ENCODE peak calls at places on chromosome 3, in nine cellular contexts. F, M, E, Z, U, T, B, H and K are unnamed samples.

GRCh38 chr3:69370156-69370944 is 15.5 kb downstream of the FRMD4B start:
- DNase-seq in F (peak), M (peak), E (peak), Z (peak), U (no peak), T (peak), B (no peak), H (peak), K (peak)

GRCh38 chr3:45110185-45110833 is 35.9 kb downstream of the CDCP1 start:
- DNase-seq in F (no peak), M (peak), E (no peak), Z (no peak), U (no peak), T (no peak), B (no peak), H (no peak), K (no peak)

GRCh38 chr3:99686955-99687612 is 48.7 kb downstream of the COL8A1 start:
- DNase-seq in F (peak), M (peak), E (peak), Z (peak), U (peak), T (peak), B (peak), H (peak), K (peak)

GRCh38 chr3:171427771-171428320 is 32.4 kb downstream of the TNIK start:
- DNase-seq in F (no peak), M (no peak), E (no peak), Z (no peak), U (no peak), T (no peak), B (no peak), H (no peak), K (no peak)

GRCh38 chr3:112653881-112654300 is 12.9 kb upstream of the CCDC80 start:
- DNase-seq in F (peak), M (no peak), E (peak), Z (no peak), U (no peak), T (peak), B (peak), H (no peak), K (peak)

GRCh38 chr3:132135628-132136333 is 101.0 kb upstream of the CPNE4 start:
- DNase-seq in F (no peak), M (no peak), E (peak), Z (no peak), U (peak), T (no peak), B (peak), H (no peak), K (peak)

GRCh38 chr3:194250104-194251002 is 100.8 kb downstream of the CPN2 start:
- DNase-seq in F (peak), M (no peak), E (no peak), Z (no peak), U (no peak), T (peak), B (peak), H (no peak), K (no peak)

GRCh38 chr3:192566706-192567290 is 160.5 kb downstream of the FGF12 start:
- DNase-seq in F (peak), M (peak), E (peak), Z (peak), U (peak), T (peak), B (peak), H (peak), K (no peak)

GRCh38 chr3:197125601-197126000 is 96.0 kb upstream of the MELTF start:
- DNase-seq in F (no peak), M (no peak), E (no peak), Z (no peak), U (no peak), T (no peak), B (peak), H (no peak), K (peak)

GRCh38 chr3:52317601-52318000 is 1.5 kb downstream of the DNAH1 start:
- DNase-seq in F (peak), M (peak), E (peak), Z (no peak), U (no peak), T (peak), B (peak), H (peak), K (no peak)

GRCh38 chr3:114892117-114892870 is 254.8 kb downstream of the ZBTB20 start:
- DNase-seq in F (no peak), M (no peak), E (no peak), Z (no peak), U (no peak), T (no peak), B (no peak), H (peak), K (no peak)

GRCh38 chr3:105878061-105878460 is 9.2 kb upstream of the CBLB start:
- DNase-seq in F (no peak), M (no peak), E (no peak), Z (no peak), U (no peak), T (no peak), B (peak), H (no peak), K (no peak)

GRCh38 chr3:10459954-10460754 is 45.2 kb downstream of the ATP2B2 start:
- DNase-seq in F (peak), M (peak), E (peak), Z (no peak), U (peak), T (peak), B (peak), H (no peak), K (peak)

GRCh38 chr3:169453256-169454059 is 210.1 kb downstream of the MECOM start:
- DNase-seq in F (no peak), M (no peak), E (no peak), Z (no peak), U (no peak), T (no peak), B (no peak), H (no peak), K (no peak)

GRCh38 chr3:169454060-169454317 is 209.5 kb downstream of the MECOM start:
- DNase-seq in F (no peak), M (no peak), E (no peak), Z (no peak), U (no peak), T (no peak), B (no peak), H (no peak), K (no peak)

GRCh38 chr3:169456900-169457299 is 206.6 kb downstream of the MECOM start:
- DNase-seq in F (no peak), M (no peak), E (no peak), Z (no peak), U (no peak), T (no peak), B (no peak), H (no peak), K (no peak)

GRCh38 chr3:169455472-169455871 is 208.0 kb downstream of the MECOM start:
- DNase-seq in F (no peak), M (no peak), E (no peak), Z (no peak), U (no peak), T (no peak), B (no peak), H (no peak), K (peak)

GRCh38 chr3:169454823-169455222 is 208.7 kb downstream of the MECOM start:
- DNase-seq in F (no peak), M (no peak), E (peak), Z (no peak), U (no peak), T (no peak), B (peak), H (no peak), K (peak)
- H3K27ac ChIP-seq in F (no peak), M (no peak), E (no peak), Z (no peak), U (no peak), T (no peak), B (no peak), H (no peak), K (peak)

GRCh38 chr3:62873672-62874397 is 1.4 kb downstream of the CADPS start:
- DNase-seq in F (no peak), M (peak), E (no peak), Z (peak), U (no peak), T (peak), B (peak), H (peak), K (no peak)
- TF ChIP-seq CTCF in F (no peak), M (peak), E (peak), Z (no peak), U (peak), T (no peak), B (no peak), H (peak), K (no peak)

DNA sequence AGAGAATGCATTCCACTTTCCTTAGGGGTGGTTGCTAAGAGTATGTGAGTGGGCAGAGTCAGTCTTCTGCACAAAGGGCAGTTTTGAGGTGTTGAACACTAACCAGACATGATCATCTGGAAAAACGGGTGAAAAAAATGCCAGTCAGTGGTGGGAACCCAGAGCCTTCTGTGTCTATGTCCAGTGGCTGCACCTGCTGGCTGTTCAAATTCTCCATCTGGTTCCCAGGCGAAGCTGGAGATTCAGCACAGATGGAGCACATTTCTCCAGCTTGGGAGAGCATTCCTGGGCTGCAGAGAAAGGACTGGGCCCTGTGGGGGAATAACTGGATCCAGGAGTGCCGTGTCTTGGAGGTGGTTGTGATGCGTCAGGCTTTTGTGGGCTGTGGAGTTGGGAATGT is 74.1 kb downstream of the TRAK1 start:
- DNase-seq in F (no peak), M (no peak), E (no peak), Z (no peak), U (no peak), T (no peak), B (no peak), H (no peak), K (no peak)
- H3K27ac ChIP-seq in F (no peak), M (no peak), E (no peak), Z (no peak), U (no peak), T (no peak), B (no peak), H (no peak), K (no peak)

GRCh38 chr3:101497803-101498202 is 15.2 kb downstream of the SENP7 start:
- DNase-seq in F (no peak), M (no peak), E (no peak), Z (no peak), U (no peak), T (no peak), B (no peak), H (no peak), K (no peak)

GRCh38 chr3:101500208-101500607 is 12.8 kb downstream of the SENP7 start:
- DNase-seq in F (no peak), M (no peak), E (no peak), Z (no peak), U (no peak), T (no peak), B (no peak), H (no peak), K (no peak)

DNA sequence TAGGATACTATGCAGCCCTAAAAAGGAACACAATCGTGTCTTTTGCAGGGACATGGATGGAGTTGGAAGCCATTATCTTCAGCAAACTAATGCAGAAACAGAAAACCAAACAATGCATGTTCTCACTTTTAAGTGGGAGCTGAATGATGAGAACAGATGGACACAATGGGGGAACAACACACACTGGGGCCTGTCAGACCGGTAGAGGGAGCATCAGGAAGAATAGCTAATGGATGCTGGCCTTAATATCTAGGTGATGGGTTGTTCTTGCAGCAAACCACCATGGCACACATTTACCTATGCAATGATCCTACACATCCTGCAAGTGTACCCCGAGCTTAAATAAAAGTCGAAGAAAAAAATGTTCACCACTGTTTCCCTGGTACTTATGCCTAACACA is 17.5 kb downstream of the SENP7 start:
- DNase-seq in F (no peak), M (no peak), E (no peak), Z (no peak), U (no peak), T (no peak), B (no peak), H (no peak), K (no peak)
- TF ChIP-seq CTCF in F (no peak), M (no peak), E (no peak), Z (no peak), U (no peak), T (no peak), B (no peak), H (no peak), K (peak)

GRCh38 chr3:125139386-125139785 is 73.2 kb downstream of the SLC12A8 start:
- DNase-seq in F (no peak), M (no peak), E (no peak), Z (no peak), U (no peak), T (no peak), B (no peak), H (no peak), K (no peak)

GRCh38 chr3:125141596-125142417 is 70.7 kb downstream of the SLC12A8 start:
- DNase-seq in F (peak), M (peak), E (no peak), Z (peak), U (no peak), T (peak), B (peak), H (peak), K (no peak)

GRCh38 chr3:125140011-125140813 is 72.3 kb downstream of the SLC12A8 start:
- DNase-seq in F (no peak), M (no peak), E (peak), Z (no peak), U (no peak), T (no peak), B (peak), H (no peak), K (peak)

GRCh38 chr3:125142418-125142778 is 70.2 kb downstream of the SLC12A8 start:
- DNase-seq in F (no peak), M (no peak), E (no peak), Z (no peak), U (no peak), T (no peak), B (no peak), H (no peak), K (no peak)

DNA sequence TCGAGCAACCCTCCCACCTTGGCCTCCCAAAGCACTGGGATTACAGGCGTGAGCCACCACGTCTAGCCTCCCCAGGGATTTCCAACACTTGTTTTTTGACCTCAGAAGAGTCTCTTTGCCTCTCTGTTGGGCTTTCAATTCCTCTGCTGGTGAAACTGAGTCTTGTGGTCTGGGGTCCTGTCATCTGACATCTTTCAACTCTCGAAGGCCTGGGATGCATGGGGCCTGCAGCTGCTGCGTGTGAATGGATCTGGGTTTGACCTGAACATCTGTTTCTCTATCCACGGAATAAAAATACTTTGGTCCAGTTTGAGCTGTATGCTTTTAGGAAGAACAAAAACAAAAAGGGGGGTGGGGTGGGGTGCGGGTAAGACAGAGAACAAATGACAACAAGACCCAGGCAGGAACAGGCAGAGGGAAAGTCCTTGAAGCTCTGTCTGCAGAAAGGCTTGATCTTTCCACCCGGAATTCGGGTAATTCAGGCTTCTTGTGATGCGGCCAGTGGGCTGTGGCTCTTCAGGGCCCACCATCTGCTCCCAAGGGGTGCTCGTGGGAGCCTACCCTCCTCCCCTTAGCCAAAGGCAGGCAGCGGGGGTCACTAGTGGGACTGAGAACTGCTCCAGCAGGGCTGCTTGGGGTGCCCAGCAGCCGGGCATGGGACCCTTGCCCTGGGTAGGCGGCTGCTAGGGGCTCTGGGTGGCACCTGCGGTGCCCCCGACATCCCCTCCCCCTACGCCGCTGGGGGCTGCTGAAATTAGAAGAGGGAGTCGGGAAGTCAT is 71.5 kb downstream of the SLC12A8 start:
- DNase-seq in F (no peak), M (no peak), E (no peak), Z (no peak), U (no peak), T (peak), B (peak), H (no peak), K (no peak)
- H3K27ac ChIP-seq in F (peak), M (peak), E (peak), Z (peak), U (no peak), T (no peak), B (no peak), H (peak), K (no peak)

GRCh38 chr3:180633722-180634121 is 31.8 kb downstream of the TTC14 start:
- DNase-seq in F (no peak), M (no peak), E (no peak), Z (no peak), U (no peak), T (no peak), B (no peak), H (no peak), K (no peak)
- TF ChIP-seq CTCF in F (no peak), M (no peak), E (no peak), Z (no peak), U (no peak), T (no peak), B (no peak), H (no peak), K (peak)